ENCODE peak calls at places on chromosome 14, in six cellular contexts. H is fibroblast of villous mesenchyme; E is heart right ventricle; P is NCI-H2081; C is Jurkat, Clone E6-1; A is M059J. L is an unnamed sample.

GRCh38 chr14:94322648-94323570 is at the start of gene SERPINA6:
- DNase-seq in E (no peak), C (no peak), H (peak), A (peak), P (no peak), L (no peak)

GRCh38 chr14:22653012-22653621 is 9.0 kb upstream of the OR6J1 start:
- DNase-seq in E (peak), A (peak), C (peak), H (peak), P (peak), L (peak)

GRCh38 chr14:46480817-46481216 is 170.8 kb downstream of the RPL10L start:
- DNase-seq in P (no peak), A (no peak), E (no peak), C (no peak), H (no peak), L (no peak)

GRCh38 chr14:64865992-64866391 is 13.7 kb downstream of the SPTB start:
- DNase-seq in H (no peak), P (no peak), A (no peak), C (no peak), E (no peak), L (no peak)

GRCh38 chr14:87896393-87897380 is 96.3 kb downstream of the GALC start:
- DNase-seq in A (peak), C (peak), E (peak), P (peak), H (peak), L (peak)

GRCh38 chr14:36319899-36320209 is 583 bp downstream of the MBIP start:
- DNase-seq in H (no peak), E (no peak), A (peak), P (no peak), C (no peak), L (no peak)

GRCh38 chr14:23610815-23611289 is 25.3 kb upstream of the DHRS2 start:
- DNase-seq in A (no peak), E (no peak), P (no peak), H (no peak), C (peak), L (no peak)

GRCh38 chr14:29442720-29443119 is 484.9 kb downstream of the PRKD1 start:
- DNase-seq in C (no peak), A (peak), E (no peak), P (no peak), H (peak), L (no peak)

GRCh38 chr14:101022916-101023435 is 119.5 kb upstream of the RTL1 start:
- DNase-seq in C (no peak), E (no peak), H (no peak), P (no peak), A (no peak), L (no peak)

GRCh38 chr14:83309833-83310232 is 1776.2 kb upstream of the SEL1L start:
- DNase-seq in P (no peak), H (no peak), C (no peak), E (no peak), A (no peak), L (no peak)

GRCh38 chr14:95538801-95539509 is 4.1 kb downstream of the GLRX5 start:
- DNase-seq in P (no peak), C (no peak), A (no peak), E (no peak), H (no peak), L (no peak)

GRCh38 chr14:23376477-23377200 is at the start of gene CMTM5:
- DNase-seq in P (no peak), E (peak), H (no peak), A (no peak), C (no peak), L (no peak)

GRCh38 chr14:21455592-21455911 is 371 bp downstream of the CHD8 start:
- DNase-seq in E (no peak), A (no peak), H (peak), C (no peak), P (no peak), L (no peak)

GRCh38 chr14:24426150-24426911 is 3.1 kb downstream of the CBLN3 start:
- DNase-seq in H (no peak), C (no peak), P (no peak), A (no peak), E (no peak), L (no peak)

GRCh38 chr14:39368261-39368959 is 63.8 kb downstream of the FBXO33 start:
- DNase-seq in H (peak), P (peak), C (peak), E (peak), A (peak), L (peak)

GRCh38 chr14:34461334-34462131 is 507 bp downstream of the SPTSSA start:
- DNase-seq in A (peak), E (peak), C (no peak), H (peak), P (peak), L (peak)

GRCh38 chr14:69097974-69098373 is 54.9 kb downstream of the DCAF5 start:
- DNase-seq in H (no peak), C (no peak), P (no peak), A (no peak), E (no peak), L (no peak)

GRCh38 chr14:98708555-98708954 is 563.4 kb downstream of the BCL11B start:
- DNase-seq in E (no peak), C (no peak), A (no peak), P (no peak), H (no peak), L (no peak)

GRCh38 chr14:102499401-102500189 is 10.0 kb downstream of the ANKRD9 start:
- DNase-seq in A (no peak), P (no peak), E (peak), H (no peak), C (no peak), L (no peak)

GRCh38 chr14:67510836-67511235 is 22.3 kb upstream of the PLEKHH1 start:
- DNase-seq in P (no peak), H (no peak), A (peak), C (no peak), E (no peak), L (no peak)

GRCh38 chr14:76138119-76138757 is 13.5 kb upstream of the GPATCH2L start:
- DNase-seq in H (no peak), C (no peak), E (no peak), A (no peak), P (no peak), L (no peak)

GRCh38 chr14:78207414-78207813 is 37.2 kb downstream of the NRXN3 start:
- DNase-seq in A (no peak), P (no peak), C (no peak), H (no peak), E (no peak), L (no peak)

GRCh38 chr14:99686557-99687283 is 2.6 kb downstream of the CYP46A1 start:
- DNase-seq in P (no peak), H (no peak), E (no peak), A (no peak), C (peak), L (no peak)

GRCh38 chr14:91363776-91364523 is 53.7 kb downstream of the CCDC88C start:
- DNase-seq in H (no peak), A (no peak), C (no peak), E (no peak), P (peak), L (no peak)

GRCh38 chr14:100294213-100294962 is 11.9 kb downstream of the SLC25A29 start:
- DNase-seq in H (no peak), P (no peak), E (no peak), A (no peak), C (no peak), L (no peak)

GRCh38 chr14:64714432-64715025 is 10.3 kb downstream of the PLEKHG3 start:
- DNase-seq in P (no peak), C (no peak), A (no peak), E (no peak), H (no peak), L (no peak)

GRCh38 chr14:100271247-100271939 is 32.4 kb downstream of the YY1 start:
- DNase-seq in A (peak), E (no peak), P (peak), C (no peak), H (peak), L (no peak)

GRCh38 chr14:69519701-69520100 is 35.2 kb downstream of the PLEKHD1 start:
- DNase-seq in C (no peak), H (no peak), A (no peak), P (no peak), E (no peak), L (no peak)

GRCh38 chr14:61558271-61558670 is 137.0 kb upstream of the HIF1A start:
- DNase-seq in P (peak), C (no peak), H (no peak), A (peak), E (no peak), L (no peak)

GRCh38 chr14:69987416-69988144 is 108.4 kb downstream of the SMOC1 start:
- DNase-seq in C (no peak), P (no peak), E (no peak), H (no peak), A (no peak), L (no peak)

GRCh38 chr14:78581222-78581621 is 411.0 kb downstream of the NRXN3 start:
- DNase-seq in H (no peak), A (no peak), P (no peak), E (no peak), C (no peak), L (no peak)

GRCh38 chr14:89252887-89253532 is 164.0 kb downstream of the FOXN3 start:
- DNase-seq in E (no peak), H (peak), P (no peak), A (peak), C (no peak), L (no peak)

L was measured in HCT116.